ENCODE peak calls at places on chromosomes 12 and 14, in eight cellular contexts. Y is BE2C, D is lower lobe of right lung, N is HCT116, X is right cardiac atrium, S is ovary, J is heart right ventricle, Q is trophoblast cell. V is an unnamed sample.

GRCh38 chr12:127926004-127926403 is 341.0 kb upstream of the TMEM132C start:
- DNase-seq in Q (no peak), Y (no peak), N (no peak), S (no peak), D (no peak), J (peak; percentile 32), X (peak; percentile 60), V (no peak)

GRCh38 chr14:32724864-32725550 is 213.7 kb upstream of the NPAS3 start:
- DNase-seq in N (no peak), J (no peak), S (no peak), Q (no peak), X (peak; percentile 50), Y (no peak), D (no peak), V (no peak)

GRCh38 chr12:45728625-45729232 is 777 bp upstream of the ARID2 start:
- DNase-seq in S (peak; percentile 96), Y (peak; percentile 96), J (peak; percentile 98), Q (peak; percentile 94), D (peak; percentile 98), X (peak; percentile 98), N (peak; percentile 94), V (peak; percentile 98)

GRCh38 chr12:15227004-15227679 is 5.9 kb upstream of the RERG start:
- DNase-seq in S (peak; percentile 43), J (no peak), N (peak; percentile 42), D (peak; percentile 52), X (peak; percentile 84), Q (peak; percentile 12), Y (peak; percentile 62), V (no peak)

GRCh38 chr12:122125452-122126341 is 47.1 kb downstream of the MLXIP start:
- DNase-seq in D (peak; percentile 42), N (no peak), J (no peak), Y (no peak), X (peak; percentile 46), S (no peak), Q (no peak), V (no peak)

GRCh38 chr12:105466231-105466900 is 135.9 kb downstream of the C12orf75 start:
- DNase-seq in S (no peak), Q (no peak), Y (no peak), N (no peak), D (no peak), X (no peak), J (no peak), V (no peak)

GRCh38 chr12:388547-389137 is 478 bp downstream of the KDM5A start:
- DNase-seq in X (peak; percentile 59), D (peak; percentile 55), Y (peak; percentile 23), J (no peak), N (no peak), Q (no peak), S (no peak), V (no peak)

GRCh38 chr12:30753233-30753632 is 1.5 kb downstream of the CAPRIN2 start:
- DNase-seq in Q (no peak), N (no peak), S (no peak), D (no peak), Y (peak; percentile 53), X (no peak), J (no peak), V (no peak)

GRCh38 chr14:97584528-97584927 is 787.3 kb downstream of the VRK1 start:
- DNase-seq in S (no peak), X (no peak), Y (no peak), Q (no peak), N (peak; percentile 8), D (no peak), J (no peak), V (no peak)

GRCh38 chr14:59161571-59162175 is 26.8 kb upstream of the DAAM1 start:
- DNase-seq in X (peak; percentile 48), D (no peak), Q (no peak), S (no peak), J (no peak), Y (no peak), N (peak; percentile 10), V (no peak)

GRCh38 chr12:106138646-106139421 is at the start of gene NUAK1:
- DNase-seq in Y (peak; percentile 56), J (peak; percentile 83), D (peak; percentile 61), Q (no peak), S (peak; percentile 68), N (no peak), X (peak; percentile 91), V (no peak)

GRCh38 chr12:22101749-22102243 is 55.8 kb downstream of the CMAS start:
- DNase-seq in Y (no peak), X (peak; percentile 55), Q (no peak), N (no peak), J (peak; percentile 22), D (no peak), S (no peak), V (no peak)

GRCh38 chr12:76242813-76243540 is 105.2 kb downstream of the BBS10 start:
- DNase-seq in Q (no peak), N (no peak), X (no peak), D (no peak), Y (no peak), J (no peak), S (no peak), V (no peak)

GRCh38 chr14:75456069-75457023 is 28.5 kb downstream of the JDP2 start:
- DNase-seq in S (no peak), Y (no peak), Q (no peak), X (no peak), D (peak; percentile 65), J (no peak), N (no peak), V (no peak)

GRCh38 chr12:47361389-47362031 is 281.8 kb upstream of the AMIGO2 start:
- DNase-seq in D (no peak), S (peak; percentile 38), Q (no peak), X (no peak), N (no peak), J (peak; percentile 42), Y (no peak), V (peak; percentile 50)
- H3K4me3 ChIP-seq in D (peak overlapping the region; percentile 18), S (no peak overlapping the region), Q (no peak overlapping the region), X (no peak overlapping the region), N (no peak overlapping the region), J (no peak overlapping the region), Y (no peak overlapping the region), V (peak overlapping the region; percentile 48)

GRCh38 chr14:69879175-69880047 is at the start of gene SMOC1:
- DNase-seq in X (peak; percentile 87), Q (no peak), J (peak; percentile 47), Y (peak; percentile 25), N (no peak), S (peak; percentile 35), D (no peak), V (no peak)

GRCh38 chr14:69882915-69883314 is 3.7 kb downstream of the SMOC1 start:
- DNase-seq in N (no peak), X (no peak), S (no peak), D (no peak), J (no peak), Q (no peak), Y (no peak), V (no peak)

GRCh38 chr14:69880051-69880487 is 853 bp downstream of the SMOC1 start:
- DNase-seq in D (no peak), J (no peak), Y (no peak), S (no peak), N (no peak), Q (no peak), X (peak; percentile 59), V (no peak)

GRCh38 chr14:69882086-69882864 is 3.1 kb downstream of the SMOC1 start:
- DNase-seq in Y (no peak), X (no peak), D (no peak), Q (no peak), N (no peak), S (no peak), J (no peak), V (no peak)

GRCh38 chr14:69880851-69881250 is 1.6 kb downstream of the SMOC1 start:
- DNase-seq in S (no peak), Y (no peak), J (no peak), D (no peak), Q (no peak), N (no peak), X (no peak), V (no peak)
- H3K27me3 ChIP-seq in S (no peaks in the 10 kb centered on the region), Y (peaks cover 64% of the 10 kb centered on the region), J (peaks cover 66% of the 10 kb centered on the region), D (peaks cover 43% of the 10 kb centered on the region), Q (peaks cover 39% of the 10 kb centered on the region), N (peaks cover 33% of the 10 kb centered on the region), X (peaks cover 3% of the 10 kb centered on the region), V (no peaks in the 10 kb centered on the region)

DNA sequence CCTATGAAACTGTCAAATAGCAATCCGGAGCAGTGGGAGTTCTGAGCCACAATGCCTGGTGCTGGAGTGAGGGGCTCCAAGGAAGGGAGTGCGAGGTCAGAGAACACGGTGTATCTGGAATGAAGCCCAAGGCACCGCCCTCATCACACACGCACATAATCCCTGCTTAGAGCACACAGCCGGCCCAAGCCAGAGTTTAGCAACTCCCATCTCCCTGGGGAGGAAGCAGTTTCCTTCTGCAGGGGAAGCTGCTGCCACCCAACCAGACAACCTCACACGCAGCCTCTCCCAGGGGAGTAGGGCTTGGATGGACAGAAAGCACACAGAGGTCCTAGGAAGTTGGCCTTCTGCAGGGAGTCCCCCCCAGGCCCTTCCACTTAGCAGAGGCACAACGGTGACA is 31.3 kb downstream of the ACTN1 start:
- DNase-seq in X (peak; percentile 92), Y (peak; percentile 94), D (no peak), S (peak; percentile 55), J (peak; percentile 86), N (no peak), Q (no peak), V (no peak)
- H3K4me3 ChIP-seq in X (no peak overlapping the region), Y (peak overlapping the region; percentile 34), D (no peak overlapping the region), S (no peak overlapping the region), J (peak overlapping the region; percentile 15), N (no peak overlapping the region), Q (no peak overlapping the region), V (no peak overlapping the region)

GRCh38 chr12:112575559-112576067 is 156.9 kb downstream of the PTPN11 start:
- DNase-seq in D (no peak), X (no peak), Q (no peak), Y (no peak), N (no peak), J (no peak), S (no peak), V (no peak)

GRCh38 chr12:112570096-112570495 is 151.3 kb downstream of the PTPN11 start:
- DNase-seq in N (no peak), Y (no peak), Q (no peak), J (no peak), D (no peak), S (no peak), X (no peak), V (no peak)

GRCh38 chr12:112573151-112573550 is 154.4 kb downstream of the PTPN11 start:
- DNase-seq in X (no peak), S (no peak), Q (no peak), Y (no peak), N (no peak), J (no peak), D (no peak), V (no peak)

GRCh38 chr12:112577473-112578334 is 159.0 kb downstream of the PTPN11 start:
- DNase-seq in S (no peak), Y (no peak), Q (no peak), X (no peak), J (no peak), N (no peak), D (no peak), V (no peak)

DNA sequence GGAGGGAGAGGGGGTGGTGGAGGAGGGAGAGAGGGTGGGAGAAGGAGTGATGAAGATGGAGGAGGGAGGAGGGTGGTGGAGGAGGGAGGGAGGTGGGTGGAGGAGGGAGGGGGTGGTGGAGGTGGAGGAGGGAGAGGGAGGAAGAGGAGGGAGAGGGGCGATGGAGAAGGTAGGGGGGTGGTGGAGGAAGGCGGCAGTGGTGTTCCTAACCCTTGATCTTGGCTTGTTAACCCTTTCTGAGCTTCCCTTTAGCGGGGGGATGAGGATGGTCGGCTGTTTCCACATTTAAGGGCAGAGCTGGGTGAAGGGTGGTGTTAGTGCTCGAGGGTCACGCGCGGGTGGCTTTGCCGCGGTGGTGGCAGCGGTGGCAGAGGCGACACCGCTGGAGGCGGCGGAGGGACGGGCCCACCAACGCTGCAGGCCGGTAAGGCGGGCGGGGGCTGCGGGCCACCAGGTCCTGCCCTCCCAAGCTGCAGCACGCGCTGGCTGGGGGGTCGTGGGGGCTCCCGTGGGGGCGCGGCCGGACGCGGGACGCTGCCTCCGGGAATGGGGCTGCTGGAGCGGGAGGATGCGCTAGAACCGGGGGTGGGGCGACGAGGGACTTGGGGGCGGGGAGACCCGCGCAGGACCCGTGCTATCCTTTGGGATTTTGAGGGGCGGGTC is 156.3 kb downstream of the PTPN11 start:
- DNase-seq in S (no peak), X (no peak), Y (no peak), Q (no peak), J (no peak), D (no peak), N (no peak), V (no peak)
- H3K27me3 ChIP-seq in S (no peaks in the 10 kb centered on the region), X (peaks cover 3% of the 10 kb centered on the region), Y (no peaks in the 10 kb centered on the region), Q (peaks cover 13% of the 10 kb centered on the region), J (peaks cover 37% of the 10 kb centered on the region), D (peaks cover 30% of the 10 kb centered on the region), N (peaks cover 8% of the 10 kb centered on the region), V (no peaks in the 10 kb centered on the region)